ENCODE peak calls at places on chromosomes 16 and 17, in six cellular contexts. I is glutamatergic neuron; V is iris pigment epithelial cell; Y is stimulated activated CD8-positive, alpha-beta memory T cell treated with anti-CD3 and anti-CD28 coated beads, Interleukin-15, amount 100 ng/mL, for 24 hours; T is NCI-H2107; B is H54. C is an unnamed sample.
A peak's percentile ranks its signal among the peaks of the same experiment; 100 is the strongest.

GRCh38 chr16:50848755-50849514 is 107.0 kb downstream of the CYLD start:
- DNase-seq in I (no peak), Y (no peak), T (no peak), V (no peak), B (no peak), C (no peak)

GRCh38 chr16:82470506-82471196 is 156.1 kb upstream of the CDH13 start:
- DNase-seq in Y (no peak), V (peak; percentile 3), I (peak; percentile 27), T (no peak), B (no peak), C (peak; percentile 16)

GRCh38 chr17:28570716-28571254 is 539 bp downstream of the PIGS start:
- DNase-seq in Y (peak; percentile 32), I (peak; percentile 36), B (peak; percentile 54), V (no peak), T (no peak), C (no peak)

GRCh38 chr16:85424260-85425060 is 188.7 kb upstream of the GSE1 start:
- DNase-seq in V (no peak), I (peak; percentile 36), Y (no peak), B (no peak), T (no peak), C (no peak)

GRCh38 chr16:86231321-86231995 is 278.9 kb upstream of the FOXF1 start:
- DNase-seq in I (no peak), V (no peak), B (no peak), T (no peak), Y (no peak), C (no peak)

GRCh38 chr17:45296003-45296832 is 20.6 kb downstream of the MAP3K14 start:
- DNase-seq in Y (no peak), B (no peak), I (no peak), V (no peak), T (no peak), C (peak; percentile 77)

GRCh38 chr17:208429-208828 is 27.0 kb upstream of the DOC2B start:
- DNase-seq in B (no peak), T (no peak), I (no peak), V (no peak), Y (no peak), C (no peak)

GRCh38 chr17:65231662-65232335 is 94.6 kb downstream of the RGS9 start:
- DNase-seq in V (peak; percentile 91), Y (no peak), I (peak; percentile 67), B (peak; percentile 98), T (no peak), C (peak; percentile 71)

GRCh38 chr17:66720027-66720426 is 114.9 kb upstream of the CACNG5 start:
- DNase-seq in B (no peak), Y (no peak), I (no peak), V (no peak), T (no peak), C (no peak)

GRCh38 chr17:34163681-34164080 is 91.4 kb upstream of the CCL2 start:
- DNase-seq in V (no peak), T (no peak), B (no peak), I (no peak), Y (no peak), C (no peak)

GRCh38 chr17:36600936-36601302 is 464 bp upstream of the MRM1 start:
- DNase-seq in I (no peak), Y (peak; percentile 13), V (peak; percentile 28), T (no peak), B (no peak), C (no peak)

GRCh38 chr17:10243905-10244844 is 45.8 kb upstream of the GAS7 start:
- DNase-seq in Y (no peak), I (no peak), V (peak; percentile 9), B (no peak), T (no peak), C (no peak)

C was measured in renal cortical epithelial cell.